ENCODE peak calls at places on chromosomes 2 and 18, in five cellular contexts. One of them, this sample, is unnamed.

GRCh38 chr2:186569906-186570305 is 19.9 kb upstream of the ITGAV start:
- DNase-seq in adrenal gland: no peak
- DNase-seq in body of pancreas: no peak
- DNase-seq in tibial nerve: no peak
- DNase-seq in spleen: no peak
- DNase-seq in this sample: no peak

GRCh38 chr2:126825306-126825705 is 73.4 kb upstream of the TEX51 start:
- DNase-seq in body of pancreas: no peak
- DNase-seq in spleen: no peak
- DNase-seq in tibial nerve: no peak
- DNase-seq in adrenal gland: no peak
- DNase-seq in this sample: no peak

GRCh38 chr2:120291464-120292311 is 39.0 kb downstream of the RALB start:
- DNase-seq in body of pancreas: no peak
- DNase-seq in adrenal gland: no peak
- DNase-seq in spleen: no peak
- DNase-seq in tibial nerve: no peak
- DNase-seq in this sample: peak; percentile 81

GRCh38 chr2:25041307-25041927 is 459 bp upstream of the EFR3B start:
- DNase-seq in tibial nerve: peak; percentile 22
- DNase-seq in spleen: peak; percentile 89
- DNase-seq in adrenal gland: peak; percentile 86
- DNase-seq in body of pancreas: peak; percentile 79
- DNase-seq in this sample: peak; percentile 36

GRCh38 chr18:2894131-2894840 is 47.5 kb downstream of the EMILIN2 start:
- DNase-seq in spleen: no peak
- DNase-seq in body of pancreas: no peak
- DNase-seq in tibial nerve: no peak
- DNase-seq in adrenal gland: no peak
- DNase-seq in this sample: no peak

GRCh38 chr2:162908567-162908966 is 70.0 kb upstream of the KCNH7 start:
- DNase-seq in tibial nerve: no peak
- DNase-seq in adrenal gland: no peak
- DNase-seq in spleen: no peak
- DNase-seq in body of pancreas: no peak
- DNase-seq in this sample: no peak

GRCh38 chr2:164430166-164430783 is 191.0 kb downstream of the GRB14 start:
- DNase-seq in tibial nerve: peak; percentile 52
- DNase-seq in body of pancreas: peak; percentile 33
- DNase-seq in spleen: no peak
- DNase-seq in adrenal gland: peak; percentile 53
- DNase-seq in this sample: no peak

GRCh38 chr2:16339198-16339597 is 326.4 kb downstream of the CYRIA start:
- DNase-seq in body of pancreas: no peak
- DNase-seq in spleen: no peak
- DNase-seq in tibial nerve: no peak
- DNase-seq in adrenal gland: no peak
- DNase-seq in this sample: no peak

GRCh38 chr2:120503793-120504571 is 158.0 kb downstream of the INHBB start:
- DNase-seq in spleen: peak; percentile 66
- DNase-seq in adrenal gland: no peak
- DNase-seq in tibial nerve: no peak
- DNase-seq in body of pancreas: no peak
- DNase-seq in this sample: no peak

GRCh38 chr2:189440947-189441708 is at the start of gene WDR75:
- DNase-seq in tibial nerve: peak; percentile 93
- DNase-seq in adrenal gland: peak; percentile 97
- DNase-seq in body of pancreas: peak; percentile 95
- DNase-seq in spleen: peak; percentile 97
- DNase-seq in this sample: peak; percentile 92
- TF ChIP-seq POLR2A in tibial nerve: peak; percentile 73
- TF ChIP-seq POLR2A in adrenal gland: peak; percentile 93
- TF ChIP-seq POLR2A in body of pancreas: peak; percentile 35
- TF ChIP-seq POLR2A in spleen: peak; percentile 42
- TF ChIP-seq POLR2A in this sample: peak; percentile 67

GRCh38 chr2:177616066-177616465 is 223.5 kb downstream of the AGPS start:
- DNase-seq in adrenal gland: no peak
- DNase-seq in body of pancreas: no peak
- DNase-seq in spleen: no peak
- DNase-seq in tibial nerve: no peak
- DNase-seq in this sample: no peak

GRCh38 chr2:177616731-177617130 is 224.2 kb downstream of the AGPS start:
- DNase-seq in spleen: no peak
- DNase-seq in tibial nerve: no peak
- DNase-seq in adrenal gland: no peak
- DNase-seq in body of pancreas: no peak
- DNase-seq in this sample: no peak

GRCh38 chr2:177622516-177622915 is 229.9 kb downstream of the AGPS start:
- DNase-seq in spleen: no peak
- DNase-seq in body of pancreas: peak; percentile 40
- DNase-seq in tibial nerve: peak; percentile 12
- DNase-seq in adrenal gland: no peak
- DNase-seq in this sample: no peak

GRCh38 chr2:177617849-177618248 is 225.3 kb downstream of the AGPS start:
- DNase-seq in spleen: no peak
- DNase-seq in adrenal gland: no peak
- DNase-seq in tibial nerve: no peak
- DNase-seq in body of pancreas: no peak
- DNase-seq in this sample: no peak

DNA sequence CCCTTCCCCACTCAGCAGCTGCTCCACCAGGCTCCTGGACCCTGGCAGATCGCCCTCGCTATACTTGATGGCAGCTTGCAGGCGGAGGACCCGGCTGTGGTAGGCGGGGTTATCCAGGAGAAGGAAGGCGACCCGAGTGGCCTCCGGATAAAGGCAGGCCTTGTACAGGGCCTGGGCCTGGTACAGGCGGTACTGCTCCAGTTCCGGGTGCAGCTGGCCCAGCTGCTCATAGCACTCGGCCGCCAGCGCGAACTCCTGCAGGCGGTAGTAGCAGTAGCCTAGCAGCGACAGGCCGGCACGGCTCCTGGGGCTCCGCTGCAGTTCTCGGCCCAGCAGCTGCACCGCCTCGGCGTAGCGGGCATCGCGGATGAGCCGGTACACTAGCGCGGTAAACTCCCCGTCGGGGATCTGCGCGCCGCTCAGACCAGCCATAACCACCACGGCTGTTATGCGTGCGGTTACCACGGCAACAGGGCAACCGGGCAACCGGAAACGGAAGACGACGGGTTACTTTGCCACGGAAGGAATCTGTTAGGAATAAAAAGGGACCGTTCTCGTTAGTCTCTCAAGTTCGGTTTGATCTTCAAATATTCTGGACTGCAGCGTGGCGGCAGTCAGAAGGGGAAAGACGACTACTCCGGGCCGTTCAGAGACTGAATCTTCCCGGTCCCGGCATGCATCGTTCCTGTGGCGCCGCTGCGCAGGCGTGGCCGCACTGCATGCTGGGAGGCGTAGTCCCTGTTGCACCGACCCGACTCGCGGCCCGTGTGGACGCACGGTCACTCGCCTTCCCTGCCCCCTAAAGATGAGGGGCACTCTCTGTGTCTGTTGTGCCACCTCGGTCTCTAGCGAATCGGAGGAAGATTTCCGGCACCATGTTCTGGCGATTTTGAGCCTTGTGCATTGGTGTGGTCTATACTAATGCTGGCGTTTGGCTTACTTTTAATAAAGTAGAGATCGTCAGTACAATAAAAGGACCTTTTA is 226.0 kb downstream of the AGPS start:
- DNase-seq in adrenal gland: peak; percentile 97
- DNase-seq in spleen: peak; percentile 97
- DNase-seq in body of pancreas: peak; percentile 95
- DNase-seq in tibial nerve: peak; percentile 93
- DNase-seq in this sample: peak; percentile 85
- TF ChIP-seq POLR2A in adrenal gland: peak; percentile 25
- TF ChIP-seq POLR2A in spleen: no peak
- TF ChIP-seq POLR2A in body of pancreas: peak; percentile 35
- TF ChIP-seq POLR2A in tibial nerve: peak; percentile 1
- TF ChIP-seq POLR2A in this sample: peak; percentile 44

GRCh38 chr2:128360711-128361110 is 42.0 kb upstream of the HS6ST1 start:
- DNase-seq in spleen: no peak
- DNase-seq in adrenal gland: peak; percentile 13
- DNase-seq in body of pancreas: no peak
- DNase-seq in tibial nerve: no peak
- DNase-seq in this sample: no peak
- TF ChIP-seq POLR2A in spleen: no peak
- TF ChIP-seq POLR2A in adrenal gland: no peak
- TF ChIP-seq POLR2A in body of pancreas: no peak
- TF ChIP-seq POLR2A in tibial nerve: no peak
- TF ChIP-seq POLR2A in this sample: no peak

GRCh38 chr18:29496276-29496675 is 1319.3 kb upstream of the CDH2 start:
- DNase-seq in spleen: no peak
- DNase-seq in tibial nerve: no peak
- DNase-seq in adrenal gland: no peak
- DNase-seq in body of pancreas: no peak
- DNase-seq in this sample: no peak
- TF ChIP-seq POLR2A in spleen: no peak
- TF ChIP-seq POLR2A in tibial nerve: no peak
- TF ChIP-seq POLR2A in adrenal gland: no peak
- TF ChIP-seq POLR2A in body of pancreas: no peak
- TF ChIP-seq POLR2A in this sample: no peak

DNA sequence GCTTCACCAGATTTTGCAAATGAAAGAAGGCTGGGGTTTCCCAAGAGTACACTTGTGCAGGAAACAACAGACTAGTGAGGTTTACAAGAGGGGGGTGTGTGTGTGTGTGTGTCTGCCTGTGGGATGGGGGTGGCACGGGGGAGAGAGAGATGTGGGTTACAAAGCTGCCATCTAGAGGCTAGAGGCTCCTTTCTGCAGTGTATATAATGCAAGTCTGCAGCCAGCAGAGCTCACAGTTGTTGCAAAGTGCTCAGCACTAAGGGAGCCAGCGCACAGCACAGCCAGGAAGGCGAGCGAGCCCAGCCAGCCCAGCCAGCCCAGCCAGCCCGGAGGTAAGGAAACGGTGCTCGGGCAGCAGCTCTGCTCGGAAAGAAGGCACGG is at the start of gene ACKR3:
- DNase-seq in body of pancreas: peak; percentile 92
- DNase-seq in tibial nerve: peak; percentile 76
- DNase-seq in spleen: peak; percentile 92
- DNase-seq in adrenal gland: peak; percentile 73
- DNase-seq in this sample: no peak
- TF ChIP-seq POLR2A in body of pancreas: peak; percentile 73
- TF ChIP-seq POLR2A in tibial nerve: peak; percentile 48
- TF ChIP-seq POLR2A in spleen: no peak
- TF ChIP-seq POLR2A in adrenal gland: no peak
- TF ChIP-seq POLR2A in this sample: no peak

DNA sequence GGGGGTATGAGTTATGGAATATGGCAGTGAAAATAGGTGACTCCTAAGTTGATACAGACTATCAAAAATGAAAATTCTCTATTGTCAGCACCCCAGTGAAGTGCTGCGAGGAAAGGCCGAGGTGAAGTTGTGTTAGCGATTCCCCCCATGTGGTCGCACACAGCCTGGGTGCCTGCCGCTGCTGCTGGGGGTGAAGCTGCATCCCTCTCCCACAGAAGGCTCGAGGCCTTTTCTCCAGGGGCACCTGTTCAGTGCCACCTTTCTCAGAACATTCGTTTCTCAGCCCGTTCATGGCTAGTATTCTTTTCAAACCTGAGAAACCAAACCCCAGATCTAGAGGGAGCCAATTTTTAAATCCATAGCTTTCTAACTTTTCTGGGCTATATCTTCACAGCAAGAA is 23.8 kb downstream of the HK2 start:
- DNase-seq in spleen: peak; percentile 39
- DNase-seq in tibial nerve: no peak
- DNase-seq in body of pancreas: no peak
- DNase-seq in adrenal gland: no peak
- DNase-seq in this sample: no peak
- TF ChIP-seq POLR2A in spleen: no peak
- TF ChIP-seq POLR2A in tibial nerve: no peak
- TF ChIP-seq POLR2A in body of pancreas: no peak
- TF ChIP-seq POLR2A in adrenal gland: no peak
- TF ChIP-seq POLR2A in this sample: no peak

DNA sequence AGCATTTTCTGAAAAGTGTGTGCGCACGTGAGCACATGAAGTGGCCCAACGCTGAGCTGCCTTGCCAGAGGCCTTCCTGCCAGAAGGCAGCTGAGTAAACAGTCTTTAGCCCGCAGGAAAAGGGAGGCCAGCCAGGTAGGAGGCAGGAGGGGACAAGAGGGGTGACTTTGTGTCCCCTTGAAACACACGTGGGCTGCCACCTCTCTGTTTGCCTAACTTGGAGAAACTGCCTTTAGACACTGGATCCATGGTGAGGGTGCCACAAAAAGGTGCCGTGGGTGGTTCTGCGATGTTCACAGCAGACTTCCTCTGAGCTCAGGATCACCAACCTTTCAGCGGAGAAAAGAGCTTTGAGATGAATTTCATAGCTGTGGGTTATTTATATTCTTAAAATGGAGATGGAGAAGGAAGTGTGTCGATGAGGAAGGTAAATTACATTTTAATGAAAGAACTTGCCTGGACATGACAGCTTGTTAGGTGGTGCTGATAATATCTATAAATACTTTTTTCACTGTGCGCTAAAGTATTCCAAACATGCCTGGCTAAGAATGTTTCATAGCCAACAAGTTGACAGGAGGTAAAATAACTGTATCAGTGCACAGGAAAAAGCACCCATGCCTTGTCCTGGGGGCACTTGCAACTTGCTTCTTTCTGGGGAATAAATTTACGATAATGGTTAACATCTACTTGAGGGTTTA is 36.6 kb upstream of the ASB1 start:
- DNase-seq in spleen: no peak
- DNase-seq in tibial nerve: peak; percentile 49
- DNase-seq in adrenal gland: no peak
- DNase-seq in body of pancreas: peak; percentile 90
- DNase-seq in this sample: no peak
- TF ChIP-seq POLR2A in spleen: no peak
- TF ChIP-seq POLR2A in tibial nerve: no peak
- TF ChIP-seq POLR2A in adrenal gland: no peak
- TF ChIP-seq POLR2A in body of pancreas: no peak
- TF ChIP-seq POLR2A in this sample: no peak

DNA sequence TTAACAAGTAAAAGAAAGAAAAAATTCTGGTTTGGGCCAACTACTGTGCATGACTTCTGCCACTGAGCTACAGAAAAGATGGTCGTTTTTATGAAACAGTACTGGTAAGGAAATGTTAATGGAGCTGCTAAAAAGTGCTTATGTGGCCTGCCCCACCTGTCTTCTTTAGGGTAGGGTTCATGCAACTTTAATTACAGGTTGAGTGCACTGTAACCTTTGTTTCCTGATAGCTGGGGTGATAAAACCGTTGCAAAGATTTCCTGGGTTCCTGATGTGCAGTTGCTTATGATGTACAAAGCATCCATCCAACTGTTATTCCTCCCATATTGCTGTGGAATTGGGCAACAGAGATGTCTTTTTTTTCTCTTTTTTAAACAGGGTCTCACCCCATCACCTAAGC is 34.3 kb upstream of the PUM2 start:
- DNase-seq in adrenal gland: no peak
- DNase-seq in body of pancreas: no peak
- DNase-seq in tibial nerve: no peak
- DNase-seq in spleen: no peak
- DNase-seq in this sample: no peak
- TF ChIP-seq POLR2A in adrenal gland: no peak
- TF ChIP-seq POLR2A in body of pancreas: no peak
- TF ChIP-seq POLR2A in tibial nerve: no peak
- TF ChIP-seq POLR2A in spleen: no peak
- TF ChIP-seq POLR2A in this sample: no peak

GRCh38 chr2:222120933-222121332 is 177.9 kb downstream of the PAX3 start:
- DNase-seq in tibial nerve: no peak
- DNase-seq in body of pancreas: no peak
- DNase-seq in spleen: no peak
- DNase-seq in adrenal gland: no peak
- DNase-seq in this sample: no peak
- TF ChIP-seq POLR2A in tibial nerve: no peak
- TF ChIP-seq POLR2A in body of pancreas: no peak
- TF ChIP-seq POLR2A in spleen: no peak
- TF ChIP-seq POLR2A in adrenal gland: no peak
- TF ChIP-seq POLR2A in this sample: no peak

GRCh38 chr18:59141294-59142068 is 1.8 kb downstream of the SEC11C start:
- DNase-seq in body of pancreas: no peak
- DNase-seq in tibial nerve: no peak
- DNase-seq in adrenal gland: no peak
- DNase-seq in spleen: no peak
- DNase-seq in this sample: no peak
- TF ChIP-seq POLR2A in body of pancreas: no peak
- TF ChIP-seq POLR2A in tibial nerve: no peak
- TF ChIP-seq POLR2A in adrenal gland: no peak
- TF ChIP-seq POLR2A in spleen: no peak
- TF ChIP-seq POLR2A in this sample: no peak